ENCODE peak calls at places on chromosomes 7 and 10, in six cellular contexts. S is IMR-90, A is sciatic nerve, O is nephron progenitor cell, R is mucosa of gallbladder, I is sigmoid colon. Q is an unnamed sample.

GRCh38 chr10:100307716-100308115 is 21.2 kb upstream of the BLOC1S2 start:
- DNase-seq in R (no peak), S (peak), A (no peak), O (no peak), I (no peak), Q (no peak)

GRCh38 chr7:150382123-150382843 is 3.2 kb downstream of the ZNF775 start:
- DNase-seq in O (no peak), R (no peak), I (no peak), S (no peak), A (no peak), Q (no peak)

GRCh38 chr10:44860811-44861751 is 50.1 kb upstream of the TMEM72 start:
- DNase-seq in I (peak), A (no peak), S (peak), O (no peak), R (no peak), Q (no peak)

GRCh38 chr7:90629306-90629918 is 33.3 kb downstream of the CDK14 start:
- DNase-seq in R (no peak), I (no peak), S (peak), O (no peak), A (no peak), Q (peak)

GRCh38 chr10:58268454-58268945 is 462 bp upstream of the CISD1 start:
- DNase-seq in O (no peak), S (no peak), R (no peak), I (peak), A (no peak), Q (no peak)

GRCh38 chr10:82191653-82192052 is 316.7 kb downstream of the NRG3 start:
- DNase-seq in O (no peak), A (no peak), S (no peak), I (no peak), R (no peak), Q (no peak)

GRCh38 chr7:50739744-50740455 is 42.8 kb downstream of the GRB10 start:
- DNase-seq in O (no peak), I (no peak), A (no peak), S (no peak), R (no peak), Q (peak)

GRCh38 chr10:99532687-99533495 is at the start of gene NKX2-3:
- DNase-seq in A (peak), I (peak), R (peak), O (peak), S (peak), Q (no peak)

GRCh38 chr7:100370303-100370702 is 3.0 kb upstream of the PILRA start:
- DNase-seq in O (no peak), A (no peak), I (no peak), S (no peak), R (no peak), Q (no peak)

GRCh38 chr10:117137031-117137910 is 799 bp downstream of the VAX1 start:
- DNase-seq in O (peak), I (no peak), A (no peak), S (no peak), R (no peak), Q (no peak)

GRCh38 chr10:58637372-58637771 is 124.7 kb downstream of the BICC1 start:
- DNase-seq in S (no peak), O (no peak), R (no peak), I (no peak), A (no peak), Q (no peak)

GRCh38 chr7:128031901-128032604 is 816 bp upstream of the LRRC4 start:
- DNase-seq in I (peak), O (peak), R (peak), S (peak), A (no peak), Q (peak)

GRCh38 chr7:139749545-139749944 is 28.3 kb downstream of the HIPK2 start:
- DNase-seq in R (no peak), S (no peak), O (no peak), A (no peak), I (no peak), Q (no peak)

GRCh38 chr10:14524692-14525091 is 194.0 kb upstream of the FRMD4A start:
- DNase-seq in A (no peak), S (no peak), O (no peak), R (no peak), I (no peak), Q (no peak)

GRCh38 chr7:31122649-31123058 is 70.5 kb downstream of the ADCYAP1R1 start:
- DNase-seq in R (peak), O (peak), I (peak), A (peak), S (peak), Q (peak)

GRCh38 chr10:18501198-18501597 is 150.2 kb downstream of the NSUN6 start:
- DNase-seq in A (no peak), O (no peak), I (no peak), R (no peak), S (peak), Q (no peak)

GRCh38 chr10:92691591-92692084 is 1.9 kb downstream of the HHEX start:
- DNase-seq in S (no peak), R (peak), A (peak), O (peak), I (peak), Q (peak)

GRCh38 chr7:21169667-21170605 is 257.9 kb upstream of the SP4 start:
- DNase-seq in I (no peak), S (no peak), R (no peak), O (peak), A (no peak), Q (no peak)

GRCh38 chr7:46747869-46748576 is 827.0 kb upstream of the IGFBP3 start:
- DNase-seq in O (no peak), I (no peak), R (no peak), S (no peak), A (no peak), Q (no peak)

GRCh38 chr7:81190997-81191747 is 272.3 kb upstream of the SEMA3C start:
- DNase-seq in R (no peak), S (peak), O (no peak), I (no peak), A (no peak), Q (no peak)

GRCh38 chr7:19069842-19070241 is 47.6 kb downstream of the TWIST1 start:
- DNase-seq in S (peak), A (no peak), R (no peak), I (no peak), O (no peak), Q (no peak)

GRCh38 chr10:59240581-59241183 is 64.2 kb downstream of the PHYHIPL start:
- DNase-seq in S (peak), R (peak), A (no peak), O (peak), I (no peak), Q (peak)

GRCh38 chr7:91212592-91212991 is 51.6 kb upstream of the FZD1 start:
- DNase-seq in R (no peak), I (no peak), O (no peak), S (peak), A (no peak), Q (no peak)